ENCODE peak calls at places on chromosomes 6 and 20, in eight cellular contexts. D, W, T, G, E, V, Z and A are unnamed samples.

GRCh38 chr6:38055210-38055609 is 235.7 kb downstream of the ZFAND3 start:
- DNase-seq in D (no peak), E (no peak), Z (no peak), W (no peak), G (no peak), T (no peak), V (no peak), A (no peak)

GRCh38 chr6:20746024-20746423 is 211.8 kb downstream of the CDKAL1 start:
- DNase-seq in G (no peak), E (no peak), T (no peak), V (no peak), D (no peak), Z (no peak), W (no peak), A (peak)

GRCh38 chr20:4017051-4017702 is 1.8 kb upstream of the RNF24 start:
- DNase-seq in G (no peak), D (no peak), W (no peak), T (no peak), Z (no peak), E (no peak), V (no peak), A (no peak)

GRCh38 chr6:105452924-105453756 is 50.3 kb upstream of the PREP start:
- DNase-seq in Z (no peak), E (no peak), W (no peak), D (no peak), V (no peak), T (peak), G (no peak), A (no peak)

GRCh38 chr6:31752739-31753319 is 9.6 kb upstream of the SAPCD1 start:
- DNase-seq in Z (peak), D (peak), E (no peak), W (no peak), G (no peak), T (no peak), V (no peak), A (no peak)

GRCh38 chr6:93419304-93420162 is at the start of gene EPHA7:
- DNase-seq in E (peak), V (peak), Z (peak), G (peak), T (peak), D (peak), W (peak), A (no peak)

GRCh38 chr20:815914-816606 is 17.5 kb upstream of the FAM110A start:
- DNase-seq in G (peak), E (peak), T (peak), W (peak), D (peak), V (peak), Z (peak), A (no peak)

GRCh38 chr6:157374889-157375443 is 6.0 kb upstream of the ZDHHC14 start:
- DNase-seq in E (no peak), Z (no peak), D (no peak), G (no peak), W (no peak), V (no peak), T (no peak), A (no peak)

GRCh38 chr6:153024401-153025017 is 22.0 kb upstream of the MTRF1L start:
- DNase-seq in V (peak), D (peak), E (no peak), W (no peak), T (no peak), Z (peak), G (no peak), A (no peak)

GRCh38 chr6:5287205-5287965 is 26.1 kb downstream of the FARS2 start:
- DNase-seq in Z (peak), D (peak), G (no peak), V (no peak), W (no peak), E (no peak), T (no peak), A (peak)

GRCh38 chr6:159866286-159867247 is 24.2 kb upstream of the MAS1 start:
- DNase-seq in V (no peak), T (no peak), Z (no peak), E (no peak), G (no peak), D (no peak), W (no peak), A (no peak)

GRCh38 chr20:43916073-43916874 is 1.6 kb downstream of the TOX2 start:
- DNase-seq in E (no peak), Z (peak), D (peak), V (peak), W (no peak), T (no peak), G (no peak), A (no peak)

GRCh38 chr6:106512048-106512957 is 117.0 kb downstream of the RTN4IP1 start:
- DNase-seq in T (peak), W (peak), V (peak), G (peak), E (peak), Z (peak), D (peak), A (no peak)

GRCh38 chr6:132357120-132357519 is 44.2 kb downstream of the MOXD1 start:
- DNase-seq in G (no peak), E (no peak), D (peak), V (no peak), Z (peak), T (no peak), W (no peak), A (no peak)

GRCh38 chr6:133923938-133924593 is 29.0 kb upstream of the TBPL1 start:
- DNase-seq in G (peak), Z (peak), D (peak), V (peak), E (no peak), T (peak), W (peak), A (peak)

GRCh38 chr20:20528896-20529295 is 161.0 kb downstream of the INSM1 start:
- DNase-seq in W (no peak), D (no peak), E (no peak), Z (no peak), V (no peak), G (no peak), T (no peak), A (no peak)

GRCh38 chr20:10646006-10646405 is 27.8 kb downstream of the JAG1 start:
- DNase-seq in T (no peak), G (no peak), V (no peak), D (no peak), Z (no peak), W (no peak), E (no peak), A (no peak)

GRCh38 chr20:10647909-10648308 is 25.9 kb downstream of the JAG1 start:
- DNase-seq in Z (no peak), W (no peak), V (no peak), T (no peak), E (no peak), G (peak), D (no peak), A (no peak)

GRCh38 chr20:10648651-10649050 is 25.1 kb downstream of the JAG1 start:
- DNase-seq in E (no peak), D (peak), V (no peak), Z (peak), G (peak), W (no peak), T (no peak), A (no peak)

GRCh38 chr20:10646886-10647420 is 26.8 kb downstream of the JAG1 start:
- DNase-seq in D (no peak), V (no peak), E (no peak), T (no peak), Z (no peak), W (no peak), G (peak), A (no peak)

GRCh38 chr20:10647471-10647870 is 26.3 kb downstream of the JAG1 start:
- DNase-seq in D (no peak), G (peak), W (no peak), E (no peak), V (peak), Z (no peak), T (no peak), A (no peak)
- TF ChIP-seq CTCF in D (peak), G (no peak), W (no peak), E (peak), V (peak), Z (peak), T (no peak), A (peak)

GRCh38 chr20:2521369-2522305 is 12.9 kb upstream of the ZNF343 start:
- DNase-seq in E (peak), G (peak), V (peak), T (peak), Z (peak), D (peak), W (no peak), A (no peak)

GRCh38 chr20:2527762-2528161 is 8.6 kb upstream of the TMC2 start:
- DNase-seq in T (no peak), D (no peak), E (no peak), V (no peak), G (no peak), W (no peak), Z (no peak), A (no peak)

GRCh38 chr20:2520617-2521016 is 11.9 kb upstream of the ZNF343 start:
- DNase-seq in W (no peak), T (no peak), E (no peak), D (no peak), Z (no peak), V (no peak), G (no peak), A (no peak)

GRCh38 chr20:2524435-2525272 is 11.7 kb upstream of the TMC2 start:
- DNase-seq in D (peak), E (peak), V (peak), T (peak), Z (peak), W (peak), G (peak), A (no peak)

GRCh38 chr20:2523919-2524434 is 12.4 kb upstream of the TMC2 start:
- DNase-seq in D (no peak), Z (no peak), T (no peak), W (no peak), E (no peak), V (no peak), G (no peak), A (no peak)
- H3K4me3 ChIP-seq in D (peak), Z (peak), T (peak), W (peak), E (peak), V (no peak), G (peak), A (peak)

DNA sequence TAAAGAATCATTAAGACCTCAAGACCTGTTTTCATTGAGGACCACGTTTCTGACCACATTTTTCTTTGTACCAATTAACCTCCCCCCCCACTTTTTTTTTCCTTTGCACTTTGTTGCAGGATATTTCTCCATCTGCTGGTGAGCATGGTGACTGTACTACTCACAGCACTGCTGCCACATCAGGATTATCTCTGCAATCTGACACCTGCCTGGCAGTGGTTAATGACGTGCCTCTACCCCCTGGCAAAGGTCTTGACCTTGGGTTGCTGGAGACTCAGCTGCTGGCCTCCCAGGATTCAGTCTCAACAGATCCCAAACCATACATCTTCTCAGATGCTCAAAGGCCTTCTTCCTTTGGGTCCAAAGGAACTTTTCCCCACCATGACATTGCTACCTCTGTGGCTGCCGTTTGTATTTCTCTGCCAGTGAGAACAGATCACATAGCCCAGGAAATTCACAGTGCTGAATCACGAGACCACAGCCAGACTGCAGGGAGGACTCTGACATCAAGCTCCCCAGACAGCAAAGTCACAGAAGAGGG is 46.6 kb upstream of the EDN3 start:
- DNase-seq in D (no peak), W (no peak), E (no peak), G (no peak), Z (no peak), T (no peak), V (no peak), A (no peak)
- TF ChIP-seq CTCF in D (no peak), W (no peak), E (no peak), G (no peak), Z (no peak), T (no peak), V (no peak), A (no peak)

DNA sequence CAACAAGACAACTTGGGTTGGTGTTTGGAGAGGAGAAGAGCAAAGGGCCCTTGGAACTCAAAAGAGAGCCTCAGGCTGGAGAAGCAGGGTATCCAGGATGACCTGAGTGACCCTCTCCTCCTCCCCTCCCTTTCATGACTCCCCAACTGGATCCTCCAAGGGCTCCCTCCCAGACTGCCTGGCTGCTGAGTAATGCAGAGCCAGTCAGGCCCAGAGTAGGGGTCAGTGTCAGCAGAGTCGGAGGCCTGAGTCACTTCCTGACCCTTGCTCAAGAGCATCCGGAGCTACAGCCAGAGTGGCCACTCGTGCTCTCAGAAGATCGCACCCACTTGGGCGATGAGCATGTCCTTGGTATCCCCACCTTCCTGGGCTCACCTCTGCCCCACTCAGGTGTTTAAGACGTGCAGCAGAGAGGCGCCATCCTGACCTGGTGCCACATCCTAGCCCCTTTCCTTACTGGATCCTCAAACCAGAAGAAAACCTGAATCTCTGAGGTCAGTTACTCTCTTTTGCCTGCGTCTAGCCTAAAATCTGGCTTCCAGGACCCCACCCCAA is 2.8 kb upstream of the MAPK13 start:
- DNase-seq in E (no peak), V (peak), D (peak), G (no peak), T (peak), W (no peak), Z (peak), A (no peak)
- H3K4me3 ChIP-seq in E (no peak), V (no peak), D (no peak), G (no peak), T (no peak), W (no peak), Z (no peak), A (peak)

DNA sequence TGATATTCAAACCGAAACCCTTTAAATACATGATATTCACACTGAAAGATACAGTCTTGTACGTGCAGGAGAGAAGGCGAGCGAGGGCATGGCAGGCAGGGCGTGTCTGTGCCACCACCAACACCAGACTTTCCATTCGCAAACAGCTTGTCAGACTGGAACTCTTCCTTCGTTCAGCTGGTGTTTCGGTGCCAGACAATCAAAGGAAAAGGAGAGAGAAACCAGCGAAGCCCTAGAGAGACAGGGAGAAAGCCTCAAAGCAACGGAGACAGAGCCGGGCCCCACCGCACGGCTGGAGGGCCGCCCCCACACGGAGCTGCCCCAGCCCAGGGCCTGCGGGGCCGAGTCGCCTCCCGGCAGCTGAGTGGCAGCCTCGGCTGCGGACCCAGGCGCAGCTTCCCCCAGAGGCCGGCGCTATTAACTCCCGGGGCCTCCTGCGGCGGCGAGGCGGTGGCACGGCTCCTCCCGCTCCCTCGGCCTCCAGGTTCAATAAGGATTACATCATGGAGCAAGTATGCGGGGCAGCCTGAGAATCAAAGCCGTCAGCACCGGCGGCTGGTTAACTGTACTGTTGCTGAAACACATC is 32.1 kb upstream of the NR2E1 start:
- DNase-seq in T (peak), V (peak), E (peak), Z (peak), D (peak), W (peak), G (peak), A (peak)
- TF ChIP-seq CTCF in T (peak), V (peak), E (peak), Z (no peak), D (no peak), W (no peak), G (no peak), A (no peak)

DNA sequence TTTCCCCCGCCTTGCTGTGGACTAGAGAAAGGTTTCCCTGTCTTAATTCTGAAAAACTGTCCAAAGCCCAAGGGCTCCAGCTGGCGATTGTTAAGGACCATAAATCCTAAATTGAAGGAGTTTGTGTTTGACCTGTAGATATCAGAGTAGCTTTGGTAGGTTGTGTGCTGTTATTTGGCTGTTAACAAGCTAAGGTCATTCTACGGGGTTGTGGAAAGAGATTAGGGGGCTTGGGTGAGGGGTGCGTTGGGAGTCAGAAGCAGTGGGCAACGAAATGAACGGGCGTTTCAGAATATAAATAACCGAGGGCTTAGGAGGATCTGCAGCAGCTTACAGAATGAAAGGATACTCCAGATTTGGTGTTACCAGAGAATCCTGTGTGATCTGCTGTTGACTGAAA is 32.6 kb upstream of the BTN3A2 start:
- DNase-seq in D (no peak), V (no peak), G (no peak), E (no peak), W (no peak), T (no peak), Z (no peak), A (no peak)
- H3K4me3 ChIP-seq in D (peak), V (no peak), G (no peak), E (no peak), W (no peak), T (no peak), Z (no peak), A (peak)

GRCh38 chr6:43457643-43458042 is 2.3 kb upstream of the DLK2 start:
- DNase-seq in E (no peak), Z (no peak), V (peak), W (no peak), T (no peak), G (no peak), D (no peak), A (no peak)
- TF ChIP-seq CTCF in E (no peak), Z (no peak), V (peak), W (no peak), T (no peak), G (no peak), D (no peak), A (no peak)

GRCh38 chr6:156056085-156056484 is 600.4 kb upstream of the NOX3 start:
- DNase-seq in E (no peak), V (no peak), T (no peak), Z (no peak), W (no peak), D (no peak), G (no peak), A (no peak)
- H3K4me3 ChIP-seq in E (no peak), V (no peak), T (no peak), Z (no peak), W (no peak), D (no peak), G (no peak), A (no peak)